ENCODE peak calls at places on chromosomes 5 and 9, in ten cellular contexts. O is ovary, X is A549, T is K562, D is SK-N-SH, L is esophagus muscularis mucosa, I is upper lobe of left lung, S is sigmoid colon, H is stomach, A is HepG2. M is an unnamed sample.

GRCh38 chr9:137945581-137945980 is 68.0 kb downstream of the CACNA1B start:
- DNase-seq in O (no peak), X (peak), T (no peak), D (no peak), L (no peak), I (no peak), S (no peak), H (no peak), A (no peak), M (no peak)

GRCh38 chr9:131640438-131641181 is 95.3 kb downstream of the PRRT1B start:
- DNase-seq in O (no peak), X (no peak), T (no peak), D (no peak), L (no peak), I (no peak), S (peak), H (no peak), A (no peak), M (no peak)

GRCh38 chr5:106127985-106128384 is 1542.8 kb downstream of the EFNA5 start:
- DNase-seq in O (no peak), X (no peak), T (no peak), D (no peak), L (no peak), I (no peak), S (no peak), H (no peak), A (no peak), M (no peak)

GRCh38 chr5:139377226-139377625 is 5.9 kb downstream of the SLC23A1 start:
- DNase-seq in O (no peak), X (no peak), T (no peak), D (no peak), L (no peak), I (no peak), S (peak), H (no peak), A (no peak), M (peak)

GRCh38 chr5:174409070-174409469 is 315.3 kb upstream of the MSX2 start:
- DNase-seq in O (no peak), X (no peak), T (peak), D (no peak), L (peak), I (no peak), S (no peak), H (no peak), A (no peak), M (no peak)

GRCh38 chr5:142438573-142438972 is 113.8 kb upstream of the SPRY4 start:
- DNase-seq in O (no peak), X (no peak), T (no peak), D (no peak), L (no peak), I (no peak), S (no peak), H (no peak), A (no peak), M (no peak)

GRCh38 chr5:181050016-181050415 is 9.9 kb downstream of the BTNL9 start:
- DNase-seq in O (no peak), X (no peak), T (no peak), D (no peak), L (peak), I (no peak), S (no peak), H (no peak), A (no peak), M (no peak)

GRCh38 chr5:66982514-66982913 is 214.1 kb downstream of the CD180 start:
- DNase-seq in O (no peak), X (no peak), T (no peak), D (no peak), L (no peak), I (no peak), S (no peak), H (no peak), A (no peak), M (no peak)

GRCh38 chr5:116553366-116553765 is 21.3 kb downstream of the SEMA6A start:
- DNase-seq in O (no peak), X (no peak), T (no peak), D (no peak), L (no peak), I (no peak), S (no peak), H (no peak), A (no peak), M (no peak)

GRCh38 chr9:89185980-89186379 is 7.4 kb upstream of the SHC3 start:
- DNase-seq in O (no peak), X (no peak), T (no peak), D (no peak), L (peak), I (no peak), S (no peak), H (no peak), A (no peak), M (no peak)

GRCh38 chr9:115930472-115930871 is 223.1 kb upstream of the PAPPA start:
- DNase-seq in O (no peak), X (no peak), T (no peak), D (no peak), L (no peak), I (no peak), S (no peak), H (no peak), A (no peak), M (no peak)

GRCh38 chr9:36136894-36137391 is 410 bp downstream of the GLIPR2 start:
- DNase-seq in O (no peak), X (no peak), T (no peak), D (peak), L (no peak), I (peak), S (no peak), H (no peak), A (no peak), M (no peak)

GRCh38 chr9:89370593-89370992 is 52.3 kb downstream of the SECISBP2 start:
- DNase-seq in O (no peak), X (no peak), T (no peak), D (no peak), L (no peak), I (no peak), S (no peak), H (no peak), A (no peak), M (no peak)

GRCh38 chr5:149563461-149563860 is 12.2 kb upstream of the CSNK1A1 start:
- DNase-seq in O (no peak), X (no peak), T (no peak), D (no peak), L (no peak), I (no peak), S (no peak), H (no peak), A (no peak), M (no peak)
- TF ChIP-seq EP300 in O (no peak), X (no peak), T (no peak), D (no peak), L (no peak), I (no peak), S (no peak), H (no peak), A (no peak), M (no peak)

GRCh38 chr5:34499001-34499734 is 157.0 kb upstream of the RAI14 start:
- DNase-seq in O (no peak), X (peak), T (no peak), D (no peak), L (no peak), I (peak), S (no peak), H (no peak), A (no peak), M (no peak)
- TF ChIP-seq EP300 in O (no peak), X (no peak), T (no peak), D (no peak), L (no peak), I (no peak), S (no peak), H (no peak), A (no peak), M (no peak)

GRCh38 chr9:16867571-16868311 is 2.7 kb downstream of the BNC2 start:
- DNase-seq in O (peak), X (no peak), T (no peak), D (no peak), L (peak), I (no peak), S (peak), H (no peak), A (peak), M (no peak)

GRCh38 chr9:16869140-16869903 is 1.1 kb downstream of the BNC2 start:
- DNase-seq in O (peak), X (no peak), T (no peak), D (no peak), L (no peak), I (no peak), S (peak), H (no peak), A (no peak), M (no peak)

GRCh38 chr9:16869961-16870605 is 387 bp downstream of the BNC2 start:
- DNase-seq in O (peak), X (peak), T (no peak), D (peak), L (no peak), I (no peak), S (peak), H (no peak), A (no peak), M (no peak)

GRCh38 chr9:16870606-16871357 is at the start of gene BNC2:
- DNase-seq in O (peak), X (peak), T (no peak), D (peak), L (no peak), I (no peak), S (peak), H (no peak), A (no peak), M (peak)

DNA sequence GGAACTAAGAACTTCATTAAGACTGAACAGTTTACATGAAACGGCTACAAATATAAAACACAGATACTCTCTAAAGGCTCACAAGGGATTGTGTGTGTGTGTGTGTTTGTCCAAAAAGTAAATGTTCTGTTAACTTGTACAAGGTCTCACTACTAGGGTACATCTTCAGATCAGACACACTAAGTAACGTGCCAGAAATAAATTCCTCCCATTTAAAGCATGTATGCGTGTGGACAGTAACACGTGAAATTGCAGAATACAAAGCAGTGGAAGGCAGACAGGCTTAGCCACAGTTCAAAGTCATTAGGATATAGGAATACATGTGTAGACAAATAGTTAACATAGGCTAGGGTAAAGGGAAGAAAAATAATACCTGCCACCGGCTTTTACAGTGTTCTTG is 1.8 kb downstream of the BNC2 start:
- DNase-seq in O (no peak), X (no peak), T (no peak), D (no peak), L (no peak), I (no peak), S (no peak), H (no peak), A (no peak), M (no peak)
- TF ChIP-seq EP300 in O (no peak), X (no peak), T (no peak), D (no peak), L (no peak), I (no peak), S (no peak), H (no peak), A (no peak), M (no peak)

GRCh38 chr5:148491793-148492184 is 108.0 kb downstream of the FBXO38 start:
- DNase-seq in O (no peak), X (no peak), T (no peak), D (no peak), L (no peak), I (no peak), S (no peak), H (no peak), A (peak), M (no peak)

GRCh38 chr5:148486456-148486855 is 102.7 kb downstream of the FBXO38 start:
- DNase-seq in O (no peak), X (no peak), T (no peak), D (no peak), L (no peak), I (no peak), S (no peak), H (no peak), A (no peak), M (no peak)

GRCh38 chr5:148488757-148489156 is 105.0 kb downstream of the FBXO38 start:
- DNase-seq in O (no peak), X (no peak), T (no peak), D (no peak), L (no peak), I (no peak), S (no peak), H (no peak), A (peak), M (no peak)

GRCh38 chr5:148492351-148492750 is 108.6 kb downstream of the FBXO38 start:
- DNase-seq in O (no peak), X (no peak), T (no peak), D (no peak), L (no peak), I (no peak), S (no peak), H (no peak), A (no peak), M (no peak)

DNA sequence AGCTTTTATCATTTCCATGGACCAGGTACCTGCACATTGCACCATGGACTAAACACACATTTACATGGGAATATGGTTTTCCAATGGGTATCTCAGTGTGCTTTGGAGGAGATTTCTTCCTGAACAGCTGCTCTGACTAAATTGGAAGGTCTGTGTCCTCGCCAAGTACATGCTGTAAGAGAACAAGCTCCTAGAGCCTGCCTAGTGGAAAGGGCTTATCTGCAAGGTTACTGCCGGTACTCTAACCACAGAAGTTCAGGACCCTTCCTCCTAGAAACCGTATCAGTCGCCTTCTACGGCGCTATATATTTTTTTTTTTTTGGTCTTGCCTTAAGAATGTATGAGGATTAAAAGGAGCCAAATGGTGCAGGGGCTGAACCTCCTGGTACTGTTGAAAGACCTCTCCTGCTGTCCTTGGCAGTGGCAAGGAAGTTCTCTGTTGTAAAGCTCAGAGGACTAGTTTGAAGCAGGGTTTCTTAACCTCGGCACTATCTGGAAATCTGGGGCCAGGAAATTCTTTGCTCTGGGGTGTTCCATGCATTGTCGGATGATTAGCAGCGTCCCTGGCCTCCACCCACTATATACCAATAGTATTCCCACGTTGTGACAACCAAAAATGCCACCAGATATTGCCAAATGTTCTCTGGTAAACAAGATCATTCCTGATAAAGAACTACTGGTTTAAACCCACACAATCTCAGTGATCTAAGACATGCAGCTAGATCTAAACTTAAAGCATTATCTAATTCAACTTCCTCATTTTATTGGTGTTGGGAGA is 107.4 kb downstream of the FBXO38 start:
- DNase-seq in O (no peak), X (no peak), T (peak), D (no peak), L (no peak), I (no peak), S (no peak), H (no peak), A (no peak), M (no peak)
- TF ChIP-seq EP300 in O (no peak), X (no peak), T (no peak), D (no peak), L (no peak), I (no peak), S (no peak), H (no peak), A (no peak), M (no peak)